ENCODE peak calls at places on chromosomes 16 and 17, in four cellular contexts. T is IMR-90, B is prostate gland, M is transverse colon. C is an unnamed sample. For H3K4me1, the result is how much of the 10 kb centered on the place peaks cover.

GRCh38 chr17:15273141-15273793 is 8.1 kb upstream of the PMP22 start:
- DNase-seq in T (peak), B (no peak), M (no peak), C (no peak)

GRCh38 chr17:75809631-75810111 is 25.1 kb downstream of the UNK start:
- DNase-seq in T (no peak), B (no peak), M (no peak), C (peak)

GRCh38 chr17:8146381-8147140 is 5.6 kb downstream of the PER1 start:
- DNase-seq in T (no peak), B (no peak), M (no peak), C (no peak)

GRCh38 chr17:65404761-65405160 is 156.7 kb downstream of the AXIN2 start:
- DNase-seq in T (no peak), B (no peak), M (no peak), C (no peak)

GRCh38 chr17:7263071-7263800 is 958 bp upstream of the CLDN7 start:
- DNase-seq in T (no peak), B (no peak), M (peak), C (peak)

GRCh38 chr16:23871924-23872323 is 36.1 kb downstream of the PRKCB start:
- DNase-seq in T (no peak), B (no peak), M (no peak), C (no peak)

GRCh38 chr17:7561589-7562207 is at the start of gene SENP3:
- DNase-seq in T (peak), B (peak), M (peak), C (peak)

GRCh38 chr17:70278846-70279465 is 109.6 kb downstream of the KCNJ2 start:
- DNase-seq in T (peak), B (no peak), M (no peak), C (no peak)

GRCh38 chr17:50123649-50124349 is 6.2 kb downstream of the SAMD14 start:
- DNase-seq in T (peak), B (no peak), M (no peak), C (no peak)

GRCh38 chr17:33509331-33509730 is 216.2 kb upstream of the ASIC2 start:
- DNase-seq in T (no peak), B (peak), M (no peak), C (no peak)

GRCh38 chr16:4369006-4369766 is 2.5 kb upstream of the VASN start:
- DNase-seq in T (peak), B (peak), M (no peak), C (peak)

GRCh38 chr16:49095539-49095938 is 186.1 kb downstream of the CBLN1 start:
- DNase-seq in T (no peak), B (no peak), M (no peak), C (no peak)

GRCh38 chr16:29307598-29308507 is 98.7 kb downstream of the NPIPB11 start:
- DNase-seq in T (peak), B (no peak), M (no peak), C (no peak)

GRCh38 chr17:1412185-1413110 is 12.4 kb upstream of the YWHAE start:
- DNase-seq in T (no peak), B (no peak), M (no peak), C (no peak)

GRCh38 chr16:49587511-49587910 is 213.9 kb downstream of the C16orf78 start:
- DNase-seq in T (no peak), B (no peak), M (no peak), C (no peak)

GRCh38 chr17:68053237-68054030 is 17.9 kb downstream of the KPNA2 start:
- DNase-seq in T (peak), B (no peak), M (no peak), C (no peak)

GRCh38 chr16:20897253-20897896 is 2.8 kb downstream of the DCUN1D3 start:
- DNase-seq in T (peak), B (no peak), M (no peak), C (no peak)

DNA sequence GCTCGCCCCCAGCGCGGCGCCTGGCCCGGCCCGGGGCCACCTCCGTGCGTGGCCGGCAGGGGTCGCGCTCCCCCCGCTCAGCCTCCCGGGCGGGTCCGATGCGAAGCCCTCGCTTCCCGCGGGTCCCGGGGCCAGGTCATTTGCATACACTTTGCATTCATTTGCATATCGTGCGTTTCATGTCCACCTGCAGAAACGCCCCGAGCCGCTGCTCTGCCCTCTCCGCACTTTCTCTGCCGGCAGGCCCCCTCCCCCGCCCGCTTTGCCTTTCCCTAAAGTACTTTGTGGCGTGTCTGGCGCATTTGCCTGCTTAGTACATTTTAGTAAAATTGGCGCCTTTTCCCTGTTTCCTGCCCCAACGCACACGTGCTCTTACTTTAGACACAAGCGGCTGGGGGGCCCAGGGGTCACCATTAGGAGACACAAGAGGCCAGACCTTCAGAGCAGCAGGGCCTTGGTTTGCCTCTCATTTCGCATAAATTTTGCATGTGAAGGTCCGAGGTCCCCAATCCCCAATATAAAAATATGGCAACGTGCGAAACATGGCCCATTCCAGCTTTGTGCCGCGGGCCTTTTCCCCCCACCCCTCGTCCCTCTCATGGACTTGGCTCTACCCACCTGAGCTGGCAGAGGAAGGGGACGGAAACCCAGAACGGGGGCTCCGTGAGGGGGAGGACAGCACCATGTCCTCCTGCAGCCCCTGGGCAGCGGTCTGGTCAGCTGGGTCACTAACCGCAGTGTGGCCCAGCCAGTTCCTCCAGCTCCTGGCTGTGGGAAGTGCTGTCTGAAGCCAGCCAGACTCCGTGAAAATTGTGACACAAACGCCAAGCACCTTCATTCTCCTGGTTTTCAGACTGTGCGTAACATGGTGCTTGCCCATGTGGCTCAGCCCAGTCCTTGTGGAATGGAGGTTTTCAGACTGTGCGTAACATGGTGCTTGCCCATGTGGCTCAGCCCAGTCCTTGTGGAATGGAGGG is 34.8 kb downstream of the CBFA2T3 start:
- DNase-seq in T (no peak), B (no peak), M (peak), C (no peak)
- TF ChIP-seq CTCF in T (peak), B (peak), M (peak), C (peak)

GRCh38 chr17:38426441-38426840 is 1.8 kb upstream of the ARHGAP23 start:
- DNase-seq in T (no peak), B (no peak), M (no peak), C (no peak)
- H3K4me1 ChIP-seq in T (under half), B (under half), M (under half), C (under half)

GRCh38 chr16:85800321-85800669 is 800 bp downstream of the COX4I1 start:
- DNase-seq in T (no peak), B (no peak), M (no peak), C (no peak)
- TF ChIP-seq POLR2A in T (no peak), B (no peak), M (no peak), C (no peak)

GRCh38 chr17:82230627-82231311 is 1.9 kb downstream of the SLC16A3 start:
- DNase-seq in T (peak), B (no peak), M (peak), C (peak)
- TF ChIP-seq CTCF in T (peak), B (no peak), M (peak), C (peak)

DNA sequence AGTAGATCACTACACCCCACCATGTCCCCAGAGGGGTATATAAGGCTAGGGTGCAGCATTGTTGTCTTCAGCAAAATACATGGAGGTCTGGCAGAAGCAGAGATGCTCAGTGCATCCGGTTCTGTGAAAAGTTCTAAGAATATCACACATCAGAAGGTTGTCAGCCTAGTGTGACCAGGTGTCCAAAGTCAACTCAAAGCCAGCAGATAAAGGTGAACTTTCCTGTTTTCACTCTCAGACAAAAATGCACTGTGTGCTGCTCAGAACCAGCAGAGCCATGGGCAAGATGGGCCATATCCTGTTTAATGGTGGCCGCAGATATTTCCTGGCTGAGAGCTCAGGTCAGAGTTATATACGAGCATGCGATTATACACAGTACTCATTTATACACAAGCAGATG is 425.4 kb upstream of the SALL1 start:
- DNase-seq in T (no peak), B (no peak), M (no peak), C (no peak)
- H3K4me1 ChIP-seq in T (under half), B (under half), M (under half), C (under half)

GRCh38 chr16:2717360-2718263 is 2.4 kb downstream of the PRSS27 start:
- DNase-seq in T (no peak), B (no peak), M (no peak), C (no peak)

GRCh38 chr16:2716948-2717347 is 3.1 kb downstream of the PRSS27 start:
- DNase-seq in T (no peak), B (no peak), M (no peak), C (no peak)

GRCh38 chr16:2720719-2721633 is 952 bp upstream of the PRSS27 start:
- DNase-seq in T (peak), B (peak), M (peak), C (peak)

GRCh38 chr16:2720063-2720455 is at the start of gene PRSS27:
- DNase-seq in T (no peak), B (no peak), M (peak), C (peak)

DNA sequence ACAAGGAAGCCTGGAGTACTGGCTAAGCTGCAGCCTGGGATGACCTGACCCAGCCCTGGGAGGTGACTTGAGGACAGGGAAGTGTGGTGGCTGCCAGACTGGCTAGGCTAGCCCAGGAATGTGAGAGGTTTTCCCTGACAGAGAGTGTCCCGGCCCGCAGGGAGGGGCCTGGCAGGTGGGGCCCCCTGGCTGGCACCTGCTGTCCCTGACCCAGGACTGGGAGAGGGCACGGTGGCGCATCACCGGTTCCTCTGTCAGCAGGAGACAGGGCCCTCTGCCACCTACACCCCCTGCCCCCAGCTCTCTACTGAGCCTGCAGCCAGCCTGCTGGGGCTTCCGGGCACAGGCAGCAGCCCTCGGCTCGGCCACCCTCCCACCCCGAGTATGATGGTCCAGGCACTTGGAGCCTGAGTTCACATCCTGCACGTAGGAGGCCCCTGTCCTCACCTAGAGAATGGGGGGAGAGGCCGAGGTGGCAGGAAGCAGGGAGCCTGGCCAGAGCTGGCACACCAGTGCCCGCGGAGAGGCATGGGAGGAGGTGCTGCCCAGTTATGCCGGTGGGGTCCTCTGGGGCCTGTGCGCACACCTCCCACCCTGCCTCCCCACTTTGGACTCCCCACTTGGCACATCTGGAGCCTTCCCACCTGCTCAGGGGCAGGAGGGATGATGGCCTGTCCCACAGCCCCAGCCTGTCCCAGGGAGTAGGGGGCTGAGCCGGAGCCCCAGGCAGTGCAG is 529 bp downstream of the PRSS27 start:
- DNase-seq in T (no peak), B (no peak), M (peak), C (peak)
- TF ChIP-seq POLR2A in T (no peak), B (no peak), M (no peak), C (no peak)

DNA sequence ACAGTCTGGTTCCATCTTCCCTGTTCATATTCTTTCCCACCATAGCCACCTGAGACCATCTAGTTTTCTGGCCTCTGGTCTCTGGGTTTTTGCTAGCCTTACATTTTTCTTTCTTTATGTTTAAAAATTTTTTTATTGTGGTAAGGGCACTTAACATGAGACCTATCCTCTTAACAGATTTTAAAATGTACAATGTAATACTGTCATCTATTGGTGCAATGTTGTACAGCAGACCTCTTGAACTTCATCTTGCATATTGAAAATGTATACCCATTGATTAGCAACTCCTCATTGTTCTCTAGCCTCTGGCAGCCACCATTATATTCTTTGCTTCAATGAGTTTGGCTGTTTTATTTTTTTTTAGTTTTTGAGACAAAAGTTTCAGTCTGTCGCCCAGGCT is 39.2 kb downstream of the ITGAM start:
- DNase-seq in T (no peak), B (no peak), M (no peak), C (no peak)
- TF ChIP-seq CTCF in T (peak), B (no peak), M (peak), C (no peak)

GRCh38 chr17:78343433-78344201 is 16.3 kb downstream of the SOCS3 start:
- DNase-seq in T (no peak), B (no peak), M (peak), C (no peak)

GRCh38 chr17:78345791-78346494 is 13.9 kb downstream of the SOCS3 start:
- DNase-seq in T (no peak), B (no peak), M (no peak), C (no peak)

GRCh38 chr17:78344666-78345065 is 15.2 kb downstream of the SOCS3 start:
- DNase-seq in T (no peak), B (no peak), M (no peak), C (no peak)

GRCh38 chr17:78346605-78347250 is 13.1 kb downstream of the SOCS3 start:
- DNase-seq in T (peak), B (no peak), M (no peak), C (no peak)

DNA sequence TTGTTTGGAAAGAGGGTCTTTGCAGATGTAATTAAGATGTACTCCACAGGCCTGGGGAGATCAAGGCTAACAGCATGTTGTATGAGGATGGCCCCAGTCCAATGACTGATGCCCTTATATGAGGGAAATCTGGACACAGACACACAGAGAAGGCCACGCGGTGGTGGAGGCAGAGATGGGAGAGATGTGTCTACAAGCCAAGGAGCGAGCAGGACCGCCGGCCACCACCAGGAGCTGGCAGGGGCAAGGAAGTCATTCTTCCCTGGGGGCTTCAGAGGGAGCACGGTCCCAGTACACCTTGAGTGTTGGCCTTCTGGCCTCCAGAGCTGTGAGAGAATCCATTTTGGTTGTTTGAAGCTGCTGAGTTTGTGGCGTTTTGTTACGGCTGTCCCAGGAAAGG is 14.7 kb downstream of the SOCS3 start:
- DNase-seq in T (no peak), B (no peak), M (no peak), C (no peak)
- H3K4me1 ChIP-seq in T (under half), B (under half), M (under half), C (under half)

C was measured in breast epithelium.